ENCODE peak calls at places on chromosomes 6 and 20, in seven cellular contexts. H is NK-92 treated with Interleukin-12 subunit alpha and Interleukin-12 subunit beta, amount 100 ng/mL, for 24 hours; X is GM23248; D is NCI-H1092 treated with DMSO at 0.1 percent for 48 hours; E is ELF-1; I is type B pancreatic cell; U is ACHN. A is an unnamed sample.

GRCh38 chr6:30556964-30557682 is at the start of gene PRR3:
- DNase-seq in U (peak; percentile 76), D (peak; percentile 82), H (peak; percentile 85), E (peak; percentile 95), X (peak; percentile 95), I (peak; percentile 90), A (peak; percentile 94)

GRCh38 chr6:163387317-163387716 is 27.2 kb upstream of the QKI start:
- DNase-seq in X (no peak), D (no peak), I (no peak), E (no peak), H (no peak), U (no peak), A (no peak)

GRCh38 chr6:170152989-170153388 is 137.9 kb downstream of the DLL1 start:
- DNase-seq in D (peak; percentile 96), U (peak; percentile 59), H (no peak), I (no peak), X (no peak), E (peak; percentile 85), A (no peak)

GRCh38 chr20:53578492-53579222 is 15.0 kb downstream of the ZNF217 start:
- DNase-seq in D (peak; percentile 60), E (peak; percentile 81), U (peak; percentile 80), X (peak; percentile 93), I (no peak), H (no peak), A (peak; percentile 4)

GRCh38 chr6:30895343-30895742 is 11.0 kb downstream of the DDR1 start:
- DNase-seq in I (no peak), H (no peak), E (no peak), X (no peak), D (no peak), U (no peak), A (peak; percentile 19)

GRCh38 chr6:132357120-132357519 is 44.2 kb downstream of the MOXD1 start:
- DNase-seq in E (no peak), H (no peak), D (no peak), I (no peak), U (no peak), X (peak; percentile 69), A (no peak)

GRCh38 chr6:77159730-77160129 is 303.6 kb downstream of the HTR1B start:
- DNase-seq in H (no peak), U (no peak), D (no peak), E (no peak), X (no peak), I (no peak), A (no peak)

GRCh38 chr6:3819161-3820110 is 29.7 kb upstream of the FAM50B start:
- DNase-seq in E (no peak), X (peak; percentile 20), U (no peak), I (no peak), D (no peak), H (no peak), A (no peak)

GRCh38 chr6:142761756-142762155 is 183.2 kb downstream of the HIVEP2 start:
- DNase-seq in H (no peak), U (no peak), D (no peak), I (no peak), E (no peak), X (no peak), A (no peak)

GRCh38 chr20:2224246-2224645 is 71.6 kb upstream of the TGM3 start:
- DNase-seq in E (no peak), X (peak; percentile 61), D (no peak), U (no peak), I (no peak), H (no peak), A (no peak)

GRCh38 chr6:43913388-43914271 is 143.6 kb downstream of the VEGFA start:
- DNase-seq in X (peak; percentile 58), H (no peak), U (no peak), D (no peak), E (no peak), I (no peak), A (no peak)

GRCh38 chr6:5333653-5334052 is 72.3 kb downstream of the FARS2 start:
- DNase-seq in X (peak; percentile 59), H (no peak), D (no peak), E (no peak), I (no peak), U (no peak), A (no peak)

GRCh38 chr20:1567392-1568165 is 10.1 kb upstream of the SIRPD start:
- DNase-seq in D (no peak), U (peak; percentile 93), H (no peak), X (peak; percentile 88), E (peak; percentile 30), I (no peak), A (no peak)

GRCh38 chr6:109336221-109336955 is 45.9 kb downstream of the CD164 start:
- DNase-seq in E (peak; percentile 70), D (peak; percentile 13), H (no peak), I (no peak), X (peak; percentile 47), U (no peak), A (no peak)

GRCh38 chr20:11542645-11543044 is 375.0 kb upstream of the BTBD3 start:
- DNase-seq in X (no peak), U (no peak), D (no peak), I (no peak), E (no peak), H (no peak), A (no peak)

GRCh38 chr6:158653577-158654354 is 3.9 kb downstream of the SYTL3 start:
- DNase-seq in I (peak; percentile 42), H (peak; percentile 88), D (no peak), U (no peak), E (no peak), X (no peak), A (no peak)

GRCh38 chr6:27505209-27506027 is 32.5 kb upstream of the ZNF184 start:
- DNase-seq in I (no peak), X (peak; percentile 46), D (peak; percentile 1), H (no peak), E (peak; percentile 94), U (peak; percentile 68), A (no peak)

GRCh38 chr6:136647363-136647763 is 97.1 kb upstream of the MAP7 start:
- DNase-seq in D (no peak), I (no peak), H (no peak), E (no peak), U (peak; percentile 88), X (peak; percentile 39), A (no peak)

GRCh38 chr20:53829086-53829703 is 235.6 kb upstream of the ZNF217 start:
- DNase-seq in H (no peak), E (peak; percentile 17), I (no peak), D (no peak), X (peak; percentile 99), U (peak; percentile 93), A (no peak)

GRCh38 chr6:145055567-145055966 is 679.8 kb downstream of the EPM2A start:
- DNase-seq in E (no peak), H (no peak), X (no peak), D (no peak), U (no peak), I (no peak), A (no peak)

GRCh38 chr6:37242429-37243052 is 15.0 kb upstream of the TBC1D22B start:
- DNase-seq in H (no peak), U (peak; percentile 95), I (no peak), X (peak; percentile 97), D (no peak), E (peak; percentile 59), A (no peak)

GRCh38 chr20:25058051-25058796 is at the start of gene ACSS1:
- DNase-seq in I (no peak), H (peak; percentile 64), E (no peak), X (peak; percentile 63), U (peak; percentile 50), D (no peak), A (peak; percentile 83)

GRCh38 chr6:13260831-13261230 is 67.5 kb downstream of the TBC1D7 start:
- DNase-seq in E (no peak), I (no peak), X (no peak), D (no peak), U (no peak), H (no peak), A (no peak)

GRCh38 chr20:50274570-50275430 is 84.2 kb downstream of the CEBPB start:
- DNase-seq in H (no peak), D (no peak), U (no peak), E (no peak), I (no peak), X (no peak), A (peak; percentile 96)

GRCh38 chr20:16441526-16442164 is 131.6 kb downstream of the KIF16B start:
- DNase-seq in X (no peak), D (no peak), I (no peak), U (no peak), H (no peak), E (no peak), A (no peak)

GRCh38 chr20:34922654-34923381 is 32.8 kb downstream of the GSS start:
- DNase-seq in X (peak; percentile 89), H (no peak), I (no peak), E (no peak), D (no peak), U (peak; percentile 40), A (no peak)

GRCh38 chr6:35786810-35787209 is 6.0 kb downstream of the CLPSL1 start:
- DNase-seq in U (peak; percentile 25), I (peak; percentile 73), D (no peak), H (no peak), E (peak; percentile 69), X (peak; percentile 48), A (no peak)

GRCh38 chr6:82955841-82956240 is 109.8 kb downstream of the UBE3D start:
- DNase-seq in I (no peak), D (no peak), X (peak; percentile 88), H (no peak), U (peak; percentile 11), E (no peak), A (no peak)

GRCh38 chr6:96939019-96939805 is 14.7 kb downstream of the KLHL32 start:
- DNase-seq in H (no peak), D (no peak), X (peak; percentile 54), E (no peak), I (no peak), U (peak; percentile 74), A (no peak)

GRCh38 chr6:90364846-90365401 is 68.3 kb upstream of the BACH2 start:
- DNase-seq in D (no peak), I (no peak), U (no peak), H (no peak), X (no peak), E (no peak), A (no peak)

GRCh38 chr6:117840541-117840983 is 66.5 kb upstream of the SLC35F1 start:
- DNase-seq in H (no peak), I (no peak), U (peak; percentile 52), E (peak; percentile 11), D (peak; percentile 29), X (peak; percentile 60), A (no peak)

GRCh38 chr6:52046456-52046855 is 41.0 kb downstream of the PKHD1 start:
- DNase-seq in D (no peak), X (no peak), E (no peak), H (no peak), I (no peak), U (no peak), A (no peak)

GRCh38 chr20:57425150-57426013 is 34.2 kb downstream of the RBM38 start:
- DNase-seq in I (no peak), D (no peak), U (no peak), X (no peak), E (peak; percentile 47), H (no peak), A (no peak)

GRCh38 chr20:40232288-40232687 is 456.7 kb downstream of the MAFB start:
- DNase-seq in X (peak; percentile 5), H (no peak), D (no peak), E (no peak), U (no peak), I (no peak), A (no peak)

GRCh38 chr20:53773792-53774371 is 180.2 kb upstream of the ZNF217 start:
- DNase-seq in H (no peak), U (peak; percentile 68), E (no peak), X (peak; percentile 96), I (no peak), D (no peak), A (no peak)

A was measured in posterior vena cava.